ENCODE peak calls at places on chromosome 5, in eight cellular contexts. G, M, Z, B, W, H, C and L are unnamed samples.

GRCh38 chr5:145511351-145511750 is 323.8 kb downstream of the PRELID2 start:
- DNase-seq in B (no peak), G (no peak), H (peak; percentile 39), W (no peak), M (no peak), C (no peak), Z (no peak), L (no peak)

GRCh38 chr5:54404568-54404967 is 50.9 kb upstream of the HSPB3 start:
- DNase-seq in G (no peak), C (no peak), W (no peak), H (peak; percentile 37), M (no peak), B (no peak), Z (no peak), L (peak; percentile 85)

GRCh38 chr5:1279443-1280151 is 15.3 kb downstream of the TERT start:
- DNase-seq in W (no peak), Z (no peak), H (no peak), G (no peak), B (no peak), C (no peak), M (no peak), L (no peak)

GRCh38 chr5:136132557-136133415 is at the start of gene SMAD5:
- DNase-seq in W (peak; percentile 96), C (peak; percentile 64), M (peak; percentile 96), G (peak; percentile 97), B (peak; percentile 95), Z (peak; percentile 95), H (peak; percentile 93), L (peak; percentile 99)

GRCh38 chr5:81247441-81247972 is 14.4 kb downstream of the CKMT2 start:
- DNase-seq in C (no peak), B (no peak), W (no peak), M (no peak), Z (no peak), G (no peak), H (peak; percentile 84), L (peak; percentile 39)

GRCh38 chr5:159341914-159342313 is 11.6 kb upstream of the IL12B start:
- DNase-seq in C (peak; percentile 12), H (peak; percentile 80), W (peak; percentile 42), M (peak; percentile 63), Z (peak; percentile 76), G (peak; percentile 67), B (peak; percentile 54), L (peak; percentile 89)

GRCh38 chr5:150352531-150353394 is 4.7 kb upstream of the TCOF1 start:
- DNase-seq in M (no peak), G (no peak), W (no peak), H (peak; percentile 15), B (peak; percentile 36), Z (no peak), C (no peak), L (no peak)

GRCh38 chr5:165310031-165310430 is 1804.6 kb downstream of the MAT2B start:
- DNase-seq in B (no peak), M (no peak), C (no peak), Z (no peak), H (no peak), W (no peak), G (no peak), L (no peak)

GRCh38 chr5:149129181-149129580 is 12.1 kb upstream of the ABLIM3 start:
- DNase-seq in B (no peak), M (no peak), C (no peak), W (no peak), H (peak; percentile 42), G (no peak), Z (no peak), L (peak; percentile 69)

GRCh38 chr5:164375051-164375450 is 869.6 kb downstream of the MAT2B start:
- DNase-seq in Z (no peak), B (no peak), G (no peak), M (no peak), C (no peak), H (peak; percentile 58), W (no peak), L (no peak)

GRCh38 chr5:28165116-28165515 is 1126.7 kb upstream of the CDH9 start:
- DNase-seq in C (no peak), G (no peak), H (peak; percentile 42), Z (no peak), W (no peak), B (no peak), M (no peak), L (no peak)

DNA sequence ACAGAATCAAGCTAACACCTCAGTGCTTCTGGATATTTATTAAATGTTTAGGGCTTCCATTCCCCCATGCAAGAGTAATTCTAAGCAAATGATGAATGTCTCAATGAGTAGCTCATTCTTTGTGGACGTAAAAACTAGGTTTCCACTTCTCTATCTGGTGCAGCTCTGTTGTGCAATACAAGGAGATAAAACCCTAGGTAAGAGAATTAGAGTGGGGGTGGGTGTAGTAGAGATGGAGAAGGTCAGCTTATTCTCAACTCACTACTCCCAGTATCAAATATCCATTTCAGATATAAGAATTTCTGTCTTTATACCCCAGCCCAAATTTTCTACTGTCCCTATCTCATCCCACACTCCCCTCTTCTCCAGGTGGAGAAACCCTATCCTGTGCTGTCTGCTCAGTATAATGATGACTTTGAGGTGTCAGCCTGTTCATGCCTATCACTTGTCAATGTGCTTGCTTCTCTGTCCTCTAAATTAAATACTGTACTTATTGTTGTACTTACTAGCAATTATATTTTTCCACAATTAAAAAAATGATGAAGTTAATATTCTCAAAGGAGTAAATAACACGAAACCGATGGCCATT is 4.3 kb upstream of the FYB1 start:
- DNase-seq in H (no peak), G (no peak), W (no peak), B (no peak), Z (no peak), C (no peak), M (no peak), L (no peak)
- H3K27ac ChIP-seq in H (no peak overlapping the region), G (no peak overlapping the region), W (peak overlapping the region; percentile 66), B (peak overlapping the region; percentile 29), Z (no peak overlapping the region), C (no peak overlapping the region), M (no peak overlapping the region), L (no peak overlapping the region)

GRCh38 chr5:74639538-74640449 is 734 bp downstream of the ENC1 start:
- DNase-seq in B (peak; percentile 46), H (no peak), C (no peak), M (peak; percentile 23), Z (peak; percentile 44), W (peak; percentile 47), G (no peak), L (no peak)
- TF ChIP-seq CTCF in B (no peak), H (peak; percentile 27), C (peak; percentile 28), M (no peak), Z (no peak), W (peak; percentile 17), G (no peak), L (no peak)

DNA sequence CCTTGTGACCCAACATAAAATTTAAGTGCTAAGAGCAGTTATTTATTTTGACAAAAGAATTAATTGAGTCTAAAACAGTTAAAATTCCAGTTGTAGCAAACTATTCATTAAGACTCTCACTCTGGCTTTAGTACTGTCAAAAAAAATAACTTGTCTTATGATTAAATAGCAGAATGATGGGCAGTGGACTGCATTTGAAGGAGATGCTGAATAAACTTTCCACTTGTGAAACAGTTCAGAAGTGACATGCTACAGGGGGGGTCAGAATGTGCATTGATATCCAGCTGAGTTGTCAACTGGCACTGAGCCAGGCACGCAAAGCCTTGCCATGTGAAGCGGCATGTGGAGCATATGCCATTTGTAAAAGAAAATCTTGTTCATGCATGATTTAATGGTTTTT is 76.0 kb downstream of the FCHO2 start:
- DNase-seq in H (peak; percentile 84), C (no peak), Z (no peak), M (peak; percentile 8), G (no peak), B (no peak), W (no peak), L (peak; percentile 63)
- H3K27ac ChIP-seq in H (no peak overlapping the region), C (no peak overlapping the region), Z (no peak overlapping the region), M (no peak overlapping the region), G (no peak overlapping the region), B (no peak overlapping the region), W (no peak overlapping the region), L (no peak overlapping the region)

DNA sequence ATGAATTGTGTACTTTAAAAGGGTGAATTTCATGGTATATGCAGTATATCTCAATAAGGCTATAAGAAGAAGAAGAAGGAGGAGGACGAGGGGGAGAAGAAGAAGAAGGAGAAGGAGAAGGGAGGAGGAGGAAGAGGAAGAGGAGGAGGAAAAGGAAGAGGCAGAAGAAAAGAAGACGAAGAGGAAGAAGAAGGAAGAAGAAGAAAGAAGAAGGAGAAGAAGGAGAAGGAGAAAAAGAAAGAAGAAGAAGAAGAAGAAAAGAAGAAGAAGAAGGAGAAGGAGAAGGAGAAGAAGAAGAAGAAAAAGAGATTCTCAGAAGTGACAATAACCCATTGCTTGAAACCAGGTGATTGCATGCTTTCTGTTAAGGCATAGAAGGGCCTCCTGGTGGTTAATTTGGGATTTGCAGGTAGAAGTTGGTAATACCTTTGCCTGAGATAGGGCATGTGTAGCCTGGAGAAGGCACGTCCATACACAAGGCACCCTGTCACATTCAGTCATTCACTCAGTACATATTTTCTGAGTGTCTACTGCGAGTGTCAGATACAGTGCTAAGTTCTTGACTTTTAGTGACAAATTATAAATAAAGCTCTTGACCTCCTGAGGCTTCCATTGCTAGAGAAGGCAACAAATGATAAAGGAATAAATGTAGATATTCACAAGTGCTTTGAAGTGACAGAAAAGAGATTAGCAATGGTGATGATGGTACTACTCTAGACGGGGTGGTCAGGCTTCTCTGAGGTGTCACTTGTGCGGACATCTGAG is 231.3 kb downstream of the NPR3 start:
- DNase-seq in G (no peak), W (peak; percentile 12), H (peak; percentile 11), C (no peak), B (peak; percentile 49), M (no peak), Z (peak; percentile 62), L (no peak)
- TF ChIP-seq CTCF in G (no peak), W (peak; percentile 27), H (peak; percentile 52), C (no peak), B (peak; percentile 46), M (no peak), Z (peak; percentile 37), L (no peak)